ENCODE peak calls at places on chromosomes 16 and 17, in seven cellular contexts. F is HCT116, G is HepG2, N is K562, I is H1, H is SK-N-SH, R is GM12878. S is an unnamed sample.

GRCh38 chr16:55552621-55553020 is 13.9 kb upstream of the CAPNS2 start:
- DNase-seq in I (no peak), F (no peak), H (no peak), R (no peak), G (no peak), N (peak; percentile 18), S (no peak)

GRCh38 chr17:51103050-51103449 is 17.6 kb downstream of the SPAG9 start:
- DNase-seq in F (no peak), H (no peak), N (no peak), G (no peak), I (no peak), R (no peak), S (no peak)

GRCh38 chr16:62516001-62516400 is 479.8 kb upstream of the CDH8 start:
- DNase-seq in G (no peak), I (no peak), F (no peak), N (no peak), R (no peak), H (no peak), S (no peak)

GRCh38 chr17:28949185-28950016 is 1.9 kb downstream of the PHF12 start:
- DNase-seq in F (no peak), G (no peak), I (no peak), H (peak; percentile 63), N (peak; percentile 51), R (no peak), S (peak; percentile 44)

GRCh38 chr17:38598536-38598935 is 7.2 kb downstream of the SRCIN1 start:
- DNase-seq in H (peak; percentile 86), I (peak; percentile 88), R (no peak), N (peak; percentile 89), F (peak; percentile 87), G (peak; percentile 82), S (peak; percentile 96)

GRCh38 chr17:45070809-45071208 is 9.7 kb downstream of the NMT1 start:
- DNase-seq in F (no peak), R (no peak), I (no peak), G (no peak), H (no peak), N (no peak), S (no peak)

GRCh38 chr17:81509048-81509686 is 3.4 kb downstream of the ACTG1 start:
- DNase-seq in R (no peak), F (no peak), H (no peak), G (peak; percentile 63), I (no peak), N (no peak), S (peak; percentile 60)

GRCh38 chr17:58189436-58190146 is 2.9 kb upstream of the EPX start:
- DNase-seq in I (no peak), R (no peak), N (peak; percentile 43), G (no peak), H (peak; percentile 30), F (peak; percentile 47), S (no peak)

GRCh38 chr16:14529010-14529669 is 100.9 kb downstream of the PARN start:
- DNase-seq in F (peak; percentile 66), G (peak; percentile 94), R (peak; percentile 81), N (peak; percentile 93), H (peak; percentile 61), I (peak; percentile 64), S (peak; percentile 93)

GRCh38 chr17:39737761-39738567 is at the start of gene GRB7:
- DNase-seq in H (peak; percentile 33), R (no peak), N (peak; percentile 42), I (no peak), F (peak; percentile 57), G (peak; percentile 56), S (peak; percentile 95)

GRCh38 chr17:1001640-1002411 is 4.9 kb downstream of the TIMM22 start:
- DNase-seq in R (no peak), N (no peak), H (no peak), G (no peak), F (no peak), I (no peak), S (peak; percentile 19)

GRCh38 chr17:75152971-75153853 is 1.1 kb downstream of the JPT1 start:
- DNase-seq in N (peak; percentile 73), I (no peak), H (peak; percentile 72), R (no peak), G (peak; percentile 34), F (no peak), S (peak; percentile 82)

GRCh38 chr17:80317706-80317980 is 57.0 kb downstream of the RNF213 start:
- DNase-seq in F (no peak), N (no peak), G (no peak), I (no peak), H (no peak), R (no peak), S (no peak)

GRCh38 chr17:80315517-80316182 is 55.0 kb downstream of the RNF213 start:
- DNase-seq in G (no peak), F (no peak), R (no peak), H (no peak), I (no peak), N (no peak), S (no peak)

GRCh38 chr17:80318166-80318565 is 57.5 kb downstream of the RNF213 start:
- DNase-seq in F (no peak), N (no peak), G (no peak), I (no peak), H (no peak), R (no peak), S (no peak)

GRCh38 chr17:80316431-80316830 is 55.8 kb downstream of the RNF213 start:
- DNase-seq in R (no peak), G (no peak), I (no peak), F (no peak), N (no peak), H (no peak), S (no peak)

DNA sequence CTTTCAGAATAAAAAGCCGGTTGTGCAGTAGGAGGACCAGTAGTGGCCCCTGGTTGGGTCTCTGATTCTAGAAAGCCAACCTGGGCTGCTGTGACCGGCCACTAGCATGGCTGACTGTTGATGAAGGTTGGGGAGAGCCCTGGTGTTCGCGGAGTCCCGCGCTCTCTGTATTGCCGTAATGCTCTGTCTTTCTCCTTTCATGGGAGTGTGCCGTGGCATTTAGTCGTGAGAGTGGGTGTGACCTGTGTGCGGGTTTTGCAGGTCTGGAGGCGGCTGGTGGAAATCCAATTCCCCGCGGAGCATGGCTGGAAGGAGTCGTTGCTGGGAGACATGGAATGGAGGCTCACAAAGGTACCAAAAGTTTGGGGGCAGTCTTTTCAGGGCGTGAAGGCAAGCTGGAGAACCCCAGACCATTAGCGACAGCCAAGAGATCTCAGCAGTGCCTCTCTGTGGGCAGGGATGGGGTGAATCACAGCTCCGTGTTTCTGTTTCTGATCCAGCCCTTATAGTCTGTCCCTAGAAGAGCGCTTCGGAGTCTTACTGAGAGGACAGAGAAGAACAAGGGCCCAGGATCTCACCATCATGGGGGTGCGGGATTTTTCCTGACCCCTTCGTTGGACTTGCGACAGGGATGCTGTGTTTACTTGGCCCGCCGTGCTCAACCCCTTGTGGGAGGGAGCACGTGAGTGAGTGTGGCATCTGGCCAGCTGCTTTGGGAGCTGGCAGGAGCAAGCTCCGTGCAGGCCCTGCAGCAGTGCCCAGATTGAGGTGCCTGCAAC is 56.5 kb downstream of the RNF213 start:
- DNase-seq in H (no peak), I (no peak), G (no peak), R (no peak), N (no peak), F (no peak), S (no peak)
- TF ChIP-seq JUND in H (no peak), I (no peak), G (no peak), R (no peak), N (no peak), F (no peak), S (no peak)

DNA sequence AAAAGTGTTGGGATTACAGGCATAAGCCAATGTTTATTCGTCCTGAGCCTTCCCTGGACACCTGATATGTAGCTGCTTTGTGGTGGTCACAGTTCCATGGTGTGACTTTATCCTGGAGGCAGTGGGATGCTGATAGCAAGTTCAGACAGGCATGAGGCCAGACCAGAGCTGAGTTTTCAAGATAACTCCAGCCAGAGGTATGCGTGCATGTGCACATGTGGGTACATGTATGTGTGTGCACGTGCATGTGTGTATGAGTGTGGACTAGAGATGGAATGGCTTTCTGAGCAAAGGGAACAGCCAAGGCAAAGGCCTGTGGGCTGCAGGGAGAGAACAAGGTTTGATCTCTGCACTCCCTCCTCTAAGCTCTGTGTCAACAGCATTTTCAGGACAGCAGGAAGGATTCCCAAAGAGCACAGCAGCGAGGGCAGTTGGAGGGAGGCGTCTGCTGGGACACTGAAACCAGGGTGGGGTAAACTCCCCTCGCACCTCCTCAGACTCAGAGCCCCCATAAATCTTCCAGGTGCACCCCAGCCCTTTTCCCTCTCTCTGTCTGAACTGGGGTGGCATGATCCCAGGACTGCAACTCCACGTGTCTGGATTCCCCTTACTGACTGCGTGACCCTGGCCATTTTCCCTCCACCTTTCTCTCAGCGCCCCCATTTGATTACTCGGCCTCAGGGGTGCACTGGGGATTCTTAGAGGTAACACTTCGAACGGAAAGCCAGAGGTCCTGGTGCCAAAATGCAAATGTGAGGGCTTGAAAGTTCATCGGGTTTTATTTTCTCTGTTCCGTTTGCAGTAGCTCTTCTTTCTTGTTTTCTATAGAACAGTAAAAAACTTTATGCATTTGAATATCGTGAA is 15.3 kb downstream of the NLRC5 start:
- DNase-seq in N (no peak), G (peak; percentile 54), F (no peak), H (no peak), I (no peak), R (no peak), S (no peak)
- TF ChIP-seq JUND in N (no peak), G (peak; percentile 44), F (no peak), H (no peak), I (no peak), R (no peak), S (no peak)

GRCh38 chr16:87342504-87342903 is 25.3 kb upstream of the C16orf95 start:
- DNase-seq in H (no peak), G (no peak), F (no peak), R (no peak), I (no peak), N (no peak), S (no peak)

GRCh38 chr16:87344165-87344930 is 27.2 kb upstream of the C16orf95 start:
- DNase-seq in N (no peak), F (no peak), G (no peak), I (no peak), R (no peak), H (no peak), S (no peak)

GRCh38 chr16:87344931-87345631 is 27.9 kb upstream of the C16orf95 start:
- DNase-seq in G (no peak), I (no peak), R (no peak), H (no peak), F (no peak), N (no peak), S (no peak)

GRCh38 chr16:87343753-87344050 is 26.5 kb upstream of the C16orf95 start:
- DNase-seq in H (no peak), N (no peak), F (no peak), I (no peak), G (no peak), R (no peak), S (no peak)

GRCh38 chr16:87342978-87343752 is 26.0 kb upstream of the C16orf95 start:
- DNase-seq in R (no peak), I (no peak), F (no peak), H (no peak), G (no peak), N (no peak), S (no peak)
- TF ChIP-seq JUND in R (no peak), I (no peak), F (no peak), H (no peak), G (no peak), N (no peak), S (no peak)

GRCh38 chr17:71423871-71424546 is 696.8 kb upstream of the SOX9 start:
- DNase-seq in I (no peak), F (peak; percentile 98), H (no peak), G (no peak), R (no peak), N (no peak), S (peak; percentile 36)
- TF ChIP-seq JUND in I (no peak), F (peak; percentile 99), H (peak; percentile 84), G (no peak), R (no peak), N (no peak), S (no peak)

S was measured in T47D.